ENCODE peak calls at places on chromosomes 5 and 9, in five cellular contexts. Q is endothelial cell of umbilical vein, J is upper lobe of left lung, V is sigmoid colon, Y is GM12891. S is an unnamed sample.
A peak's percentile ranks its signal among the peaks of the same experiment; 100 is the strongest.

GRCh38 chr5:119166026-119166425 is 95.1 kb downstream of the DMXL1 start:
- DNase-seq in J (no peak), V (no peak), Q (no peak), Y (no peak), S (no peak)

GRCh38 chr9:136713555-136713949 is 1.2 kb downstream of the DIPK1B start:
- DNase-seq in Y (no peak), J (peak; percentile 79), Q (peak; percentile 75), V (no peak), S (no peak)

GRCh38 chr5:33408816-33409215 is 31.9 kb upstream of the TARS1 start:
- DNase-seq in J (no peak), Y (no peak), V (no peak), Q (no peak), S (no peak)

GRCh38 chr5:127358782-127359181 is 68.2 kb downstream of the MEGF10 start:
- DNase-seq in Q (no peak), V (no peak), J (no peak), Y (no peak), S (no peak)

GRCh38 chr9:88530051-88530450 is 4.9 kb upstream of the NXNL2 start:
- DNase-seq in J (no peak), Q (no peak), Y (no peak), V (no peak), S (no peak)

GRCh38 chr5:78360674-78361225 is 333 bp downstream of the SCAMP1 start:
- DNase-seq in J (peak; percentile 92), V (peak; percentile 75), Q (no peak), Y (peak; percentile 28), S (no peak)

GRCh38 chr9:33517373-33517772 is 6.7 kb upstream of the ANKRD18B start:
- DNase-seq in Y (no peak), J (no peak), V (no peak), Q (peak; percentile 53), S (no peak)

GRCh38 chr9:68705636-68706578 is 867 bp downstream of the PIP5K1B start:
- DNase-seq in Q (peak; percentile 10), V (peak; percentile 63), J (peak; percentile 84), Y (no peak), S (no peak)

GRCh38 chr5:88145603-88146467 is 122.8 kb downstream of the TMEM161B start:
- DNase-seq in J (no peak), V (no peak), Q (no peak), Y (no peak), S (no peak)

GRCh38 chr9:99851028-99851822 is 29.5 kb downstream of the NR4A3 start:
- DNase-seq in V (no peak), Q (no peak), J (no peak), Y (peak; percentile 15), S (no peak)

GRCh38 chr9:82431121-82431520 is 442.5 kb downstream of the SPATA31D1 start:
- DNase-seq in J (peak; percentile 65), V (no peak), Q (no peak), Y (no peak), S (no peak)

GRCh38 chr9:93167838-93168237 is 16.1 kb upstream of the WNK2 start:
- DNase-seq in V (no peak), J (no peak), Q (no peak), Y (no peak), S (no peak)

DNA sequence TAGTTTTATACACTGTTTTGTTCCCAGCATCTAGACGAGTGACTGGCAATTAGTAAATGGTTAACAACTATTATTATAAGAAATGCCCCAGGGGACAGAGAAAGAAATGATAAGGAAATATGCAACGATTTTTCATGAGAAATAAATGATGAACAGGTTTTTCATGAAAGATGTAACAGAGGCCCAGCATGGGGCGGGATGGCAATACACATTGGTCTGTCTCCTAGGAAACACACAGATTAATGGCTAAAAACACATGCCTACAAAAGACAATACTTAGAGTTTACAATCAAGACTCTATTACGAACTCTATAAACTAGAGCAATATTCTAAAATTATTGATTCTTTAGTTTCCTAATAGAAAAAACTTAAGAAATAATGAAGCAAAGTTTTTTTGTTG is 441.5 kb upstream of the CDH9 start:
- DNase-seq in J (no peak), V (no peak), Y (no peak), Q (no peak), S (no peak)
- TF ChIP-seq POLR2AphosphoS5 in J (no peak), V (no peak), Y (no peak), Q (no peak), S (no peak)

GRCh38 chr9:132770775-132771310 is 100.6 kb downstream of the GTF3C4 start:
- DNase-seq in Y (no peak), Q (no peak), J (no peak), V (no peak), S (no peak)

GRCh38 chr9:132773093-132773492 is 102.8 kb downstream of the GTF3C4 start:
- DNase-seq in V (no peak), J (no peak), Y (no peak), Q (no peak), S (no peak)

GRCh38 chr9:132768932-132769894 is 98.9 kb downstream of the GTF3C4 start:
- DNase-seq in V (peak; percentile 77), Y (peak; percentile 54), J (peak; percentile 67), Q (peak; percentile 68), S (no peak)

GRCh38 chr9:132773764-132774339 is 103.6 kb downstream of the GTF3C4 start:
- DNase-seq in Y (no peak), Q (no peak), J (no peak), V (no peak), S (no peak)

GRCh38 chr9:132769895-132770774 is 99.9 kb downstream of the GTF3C4 start:
- DNase-seq in Y (peak; percentile 78), V (peak; percentile 76), J (peak; percentile 93), Q (peak; percentile 52), S (no peak)
- TF ChIP-seq POLR2AphosphoS5 in Y (peak; percentile 81), V (peak; percentile 54), J (peak; percentile 44), Q (peak; percentile 15), S (no peak)

DNA sequence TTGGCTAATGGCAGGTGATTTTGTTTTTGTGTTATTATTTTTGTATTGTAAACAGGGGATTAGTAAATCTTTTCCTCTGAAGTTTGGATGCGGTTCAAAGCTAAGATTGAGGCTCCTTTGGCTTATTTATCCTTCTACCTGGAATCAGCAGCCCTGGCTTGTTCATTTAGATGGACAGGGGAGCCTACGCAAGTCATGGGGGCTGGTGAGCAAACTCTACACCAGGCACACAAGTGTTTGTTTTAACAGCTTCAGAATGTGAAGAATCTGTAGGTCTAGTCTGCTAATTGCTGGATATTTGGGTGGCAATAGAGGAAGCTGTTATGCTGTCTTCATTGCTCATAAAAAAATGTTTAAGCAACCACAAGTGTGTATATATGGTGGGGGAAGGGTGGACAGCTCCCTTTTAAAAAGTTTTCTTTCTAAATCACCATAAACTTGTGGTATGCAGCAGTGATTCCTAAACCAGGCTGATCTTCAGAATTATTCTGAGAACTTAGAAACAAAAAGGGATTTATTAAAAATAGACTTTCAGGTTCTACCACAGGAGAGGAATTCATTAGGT is 20.7 kb downstream of the ZNF462 start:
- DNase-seq in Y (no peak), V (no peak), J (no peak), Q (no peak), S (no peak)
- TF ChIP-seq POLR2AphosphoS5 in Y (no peak), V (no peak), J (no peak), Q (no peak), S (no peak)

GRCh38 chr9:129023036-129023907 is 4.9 kb downstream of the SH3GLB2 start:
- DNase-seq in V (peak; percentile 78), J (no peak), Y (no peak), Q (no peak), S (no peak)
- TF ChIP-seq POLR2AphosphoS5 in V (no peak), J (no peak), Y (no peak), Q (no peak), S (peak; percentile 24)

DNA sequence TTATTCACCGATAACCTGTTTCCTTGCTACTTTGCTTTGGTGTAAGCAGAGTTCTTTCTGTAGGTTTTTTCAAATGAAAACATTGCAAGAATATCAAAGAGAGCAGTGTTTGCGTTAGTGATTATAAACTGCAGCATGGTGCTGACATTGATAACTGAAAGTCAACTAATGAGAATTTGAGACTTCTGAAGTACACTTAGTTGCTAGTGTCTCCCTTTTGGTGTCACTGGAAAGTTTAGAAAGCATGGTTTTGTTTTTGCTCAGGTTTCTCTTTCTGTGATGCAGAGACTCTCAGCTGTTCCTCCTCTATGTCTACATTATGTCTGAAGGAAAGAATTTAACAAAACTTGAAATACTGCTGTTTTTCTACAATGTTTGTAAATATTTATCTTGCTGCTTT is 80.2 kb upstream of the ZNF169 start:
- DNase-seq in Y (no peak), V (no peak), J (no peak), Q (no peak), S (no peak)
- TF ChIP-seq POLR2AphosphoS5 in Y (no peak), V (no peak), J (no peak), Q (no peak), S (no peak)

S was measured in vagina.